ENCODE peak calls at places on chromosomes 3 and 15, in four cellular contexts. H is Calu3, O is gastrocnemius medialis, C is lung. W is an unnamed sample.

GRCh38 chr3:78353231-78353630 is 1313.3 kb downstream of the ROBO2 start:
- DNase-seq in H (no peak), O (no peak), C (no peak), W (no peak)

GRCh38 chr15:88166330-88166993 is 90.1 kb downstream of the NTRK3 start:
- DNase-seq in H (peak; percentile 23), O (no peak), C (no peak), W (no peak)

GRCh38 chr15:65101418-65101890 is 13.5 kb downstream of the UBAP1L start:
- DNase-seq in H (peak; percentile 80), O (peak; percentile 42), C (peak; percentile 77), W (no peak)

GRCh38 chr3:195931582-195932273 is 23.4 kb upstream of the TNK2 start:
- DNase-seq in H (no peak), O (no peak), C (no peak), W (no peak)

GRCh38 chr15:86645861-86646393 is 566.3 kb downstream of the AGBL1 start:
- DNase-seq in H (no peak), O (no peak), C (no peak), W (no peak)

GRCh38 chr3:190229632-190230424 is 92.4 kb downstream of the CLDN1 start:
- DNase-seq in H (no peak), O (no peak), C (no peak), W (no peak)

GRCh38 chr15:53437985-53438841 is 321.2 kb downstream of the WDR72 start:
- DNase-seq in H (no peak), O (no peak), C (no peak), W (no peak)

GRCh38 chr3:69082805-69083204 is 1.9 kb upstream of the ARL6IP5 start:
- DNase-seq in H (peak; percentile 20), O (peak; percentile 65), C (peak; percentile 61), W (peak; percentile 71)

GRCh38 chr15:68279218-68279533 is 1.6 kb downstream of the FEM1B start:
- DNase-seq in H (no peak), O (no peak), C (no peak), W (no peak)

GRCh38 chr3:54691230-54691900 is 236.5 kb downstream of the LRTM1 start:
- DNase-seq in H (no peak), O (no peak), C (no peak), W (no peak)

GRCh38 chr3:12273045-12273695 is 15.7 kb upstream of the PPARG start:
- DNase-seq in H (no peak), O (no peak), C (no peak), W (no peak)

GRCh38 chr3:42247576-42248027 is 18.4 kb downstream of the CCK start:
- DNase-seq in H (peak; percentile 73), O (peak; percentile 30), C (peak; percentile 59), W (no peak)

GRCh38 chr3:125289429-125289828 is 76.9 kb upstream of the SLC12A8 start:
- DNase-seq in H (no peak), O (no peak), C (no peak), W (no peak)

GRCh38 chr15:65207280-65207679 is 4.0 kb downstream of the CILP start:
- DNase-seq in H (no peak), O (no peak), C (no peak), W (no peak)

GRCh38 chr3:119827209-119827608 is 45.3 kb downstream of the NR1I2 start:
- DNase-seq in H (no peak), O (no peak), C (no peak), W (no peak)
- TF ChIP-seq CTCF in H (no peak), O (no peak), C (no peak), W (no peak)

GRCh38 chr3:184825456-184825855 is 13.5 kb downstream of the VPS8 start:
- DNase-seq in H (no peak), O (peak; percentile 37), C (no peak), W (no peak)

GRCh38 chr3:184820525-184820924 is 8.6 kb downstream of the VPS8 start:
- DNase-seq in H (no peak), O (no peak), C (no peak), W (no peak)

GRCh38 chr3:184821034-184821433 is 9.1 kb downstream of the VPS8 start:
- DNase-seq in H (no peak), O (no peak), C (no peak), W (no peak)

GRCh38 chr3:184822654-184823053 is 10.7 kb downstream of the VPS8 start:
- DNase-seq in H (no peak), O (no peak), C (no peak), W (no peak)

DNA sequence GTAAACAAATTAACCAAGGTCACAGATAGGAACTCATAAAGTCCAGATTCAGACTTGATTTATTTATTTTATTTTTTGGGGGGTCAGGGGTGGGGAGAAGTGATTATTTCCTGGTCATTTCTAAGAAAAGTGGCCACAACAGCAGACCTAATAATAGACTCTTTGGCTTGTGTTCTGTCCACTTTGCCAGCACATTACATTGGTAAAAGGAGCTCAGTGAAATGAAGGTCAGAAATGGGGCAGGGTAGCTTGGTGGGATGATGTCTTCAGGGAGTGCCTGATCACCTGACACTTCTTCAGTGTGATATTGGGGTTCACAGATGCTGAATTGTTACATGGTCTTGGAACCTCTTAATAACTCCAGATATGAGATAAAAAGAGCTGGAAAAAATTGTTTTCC is 10.1 kb downstream of the VPS8 start:
- DNase-seq in H (no peak), O (no peak), C (no peak), W (no peak)
- TF ChIP-seq CTCF in H (no peak), O (no peak), C (no peak), W (no peak)

GRCh38 chr3:60435941-60436650 is 815.2 kb downstream of the FHIT start:
- DNase-seq in H (no peak), O (no peak), C (no peak), W (no peak)

GRCh38 chr3:60430208-60430607 is 821.0 kb downstream of the FHIT start:
- DNase-seq in H (no peak), O (no peak), C (no peak), W (no peak)

GRCh38 chr3:60434945-60435344 is 816.3 kb downstream of the FHIT start:
- DNase-seq in H (no peak), O (no peak), C (no peak), W (no peak)

GRCh38 chr3:60434323-60434722 is 816.9 kb downstream of the FHIT start:
- DNase-seq in H (no peak), O (no peak), C (no peak), W (no peak)

GRCh38 chr3:60431599-60431958 is 819.7 kb downstream of the FHIT start:
- DNase-seq in H (peak; percentile 1), O (no peak), C (no peak), W (no peak)
- TF ChIP-seq CTCF in H (no peak), O (no peak), C (no peak), W (no peak)

GRCh38 chr3:198080521-198081384 is 120.7 kb downstream of the LMLN start:
- DNase-seq in H (peak; percentile 87), O (peak; percentile 31), C (peak; percentile 64), W (peak; percentile 69)

GRCh38 chr3:198076722-198077308 is 116.8 kb downstream of the LMLN start:
- DNase-seq in H (no peak), O (no peak), C (no peak), W (no peak)

GRCh38 chr3:198081421-198081844 is 121.4 kb downstream of the LMLN start:
- DNase-seq in H (no peak), O (no peak), C (no peak), W (no peak)

GRCh38 chr3:198079771-198080520 is 119.9 kb downstream of the LMLN start:
- DNase-seq in H (peak; percentile 30), O (no peak), C (no peak), W (peak; percentile 50)
- TF ChIP-seq CTCF in H (no peak), O (no peak), C (no peak), W (no peak)

GRCh38 chr3:148882288-148882687 is 17.2 kb downstream of the CPA3 start:
- DNase-seq in H (no peak), O (no peak), C (no peak), W (no peak)

GRCh38 chr3:148883163-148883562 is 18.1 kb downstream of the CPA3 start:
- DNase-seq in H (no peak), O (no peak), C (no peak), W (no peak)

GRCh38 chr3:148879256-148879655 is 14.2 kb downstream of the CPA3 start:
- DNase-seq in H (no peak), O (no peak), C (no peak), W (no peak)

GRCh38 chr3:148881286-148881685 is 16.2 kb downstream of the CPA3 start:
- DNase-seq in H (no peak), O (no peak), C (no peak), W (no peak)

GRCh38 chr3:148880681-148881080 is 15.6 kb downstream of the CPA3 start:
- DNase-seq in H (peak; percentile 46), O (no peak), C (no peak), W (no peak)
- TF ChIP-seq CTCF in H (peak; percentile 63), O (no peak), C (no peak), W (peak; percentile 10)

W was measured in CD14-positive monocyte.